ENCODE peak calls at places on chromosomes 16 and 17, in nine cellular contexts. S is GM23248, R is Karpas-422, G is GM23338, B is IMR-90, C is PC-3, E is HepG2, A is OCI-LY7, J is DND-41. M is an unnamed sample.

GRCh38 chr16:57444711-57445110 is 2.5 kb downstream of the CIAPIN1 start:
- DNase-seq in E (no peak), R (no peak), S (peak), B (peak), J (no peak), C (no peak), A (no peak), G (no peak), M (no peak)

GRCh38 chr16:23948949-23949392 is 113.2 kb downstream of the PRKCB start:
- DNase-seq in R (no peak), C (no peak), J (no peak), S (no peak), B (no peak), A (no peak), E (no peak), G (no peak), M (no peak)

GRCh38 chr17:82734987-82735866 is at the start of gene FN3K:
- DNase-seq in S (peak), R (no peak), G (peak), J (no peak), A (no peak), C (peak), B (peak), E (peak), M (no peak)

GRCh38 chr17:81722184-81723120 is 10.4 kb downstream of the SLC25A10 start:
- DNase-seq in B (no peak), J (no peak), G (no peak), S (peak), E (no peak), R (no peak), C (peak), A (no peak), M (no peak)

GRCh38 chr17:82931696-82932060 is 91.9 kb upstream of the ZNF750 start:
- DNase-seq in G (no peak), E (no peak), S (peak), A (no peak), C (peak), B (peak), R (no peak), J (no peak), M (no peak)

GRCh38 chr16:79691001-79691400 is 90.5 kb upstream of the MAF start:
- DNase-seq in E (no peak), G (no peak), B (no peak), J (no peak), S (no peak), C (no peak), A (no peak), R (no peak), M (no peak)

GRCh38 chr16:1990336-1991134 is 765 bp downstream of the SYNGR3 start:
- DNase-seq in R (peak), A (peak), B (no peak), S (no peak), E (peak), J (no peak), C (no peak), G (peak), M (no peak)

GRCh38 chr16:86690970-86691369 is 112.6 kb downstream of the FOXL1 start:
- DNase-seq in C (no peak), G (no peak), E (no peak), J (no peak), R (no peak), S (no peak), A (no peak), B (no peak), M (no peak)

GRCh38 chr17:1347681-1348318 is 52.2 kb downstream of the YWHAE start:
- DNase-seq in R (no peak), J (no peak), G (no peak), S (peak), A (no peak), E (no peak), C (no peak), B (peak), M (no peak)

GRCh38 chr17:73268582-73269328 is 7.1 kb upstream of the CPSF4L start:
- DNase-seq in S (no peak), B (no peak), R (no peak), E (no peak), G (no peak), A (no peak), J (no peak), C (no peak), M (no peak)

GRCh38 chr17:47981462-47981861 is 10.5 kb downstream of the CDK5RAP3 start:
- DNase-seq in R (no peak), C (no peak), J (peak), A (no peak), S (no peak), G (no peak), B (no peak), E (no peak), M (no peak)

GRCh38 chr17:6505425-6506142 is 50.8 kb downstream of the PITPNM3 start:
- DNase-seq in S (peak), E (no peak), A (no peak), J (no peak), G (no peak), C (peak), B (peak), R (no peak), M (no peak)

GRCh38 chr17:79991924-79992656 is 43.6 kb downstream of the TBC1D16 start:
- DNase-seq in G (peak), C (peak), R (no peak), E (peak), J (peak), A (no peak), S (peak), B (peak), M (no peak)

GRCh38 chr17:66290097-66290722 is 12.2 kb upstream of the PRKCA start:
- DNase-seq in J (no peak), G (peak), E (peak), R (peak), C (no peak), A (peak), S (no peak), B (no peak), M (no peak)

GRCh38 chr16:3856367-3857141 is 24.0 kb downstream of the CREBBP start:
- DNase-seq in E (no peak), G (peak), R (no peak), S (no peak), A (no peak), B (no peak), C (no peak), J (no peak), M (no peak)

GRCh38 chr17:8412089-8412488 is 14.5 kb upstream of the RNF222 start:
- DNase-seq in R (no peak), C (no peak), S (no peak), J (no peak), G (no peak), E (no peak), A (no peak), B (no peak), M (no peak)

GRCh38 chr16:48947371-48947713 is 334.3 kb downstream of the CBLN1 start:
- DNase-seq in J (no peak), A (no peak), B (no peak), S (no peak), G (no peak), E (no peak), C (no peak), R (no peak), M (no peak)

GRCh38 chr17:44219636-44220210 is at the start of gene UBTF:
- DNase-seq in R (peak), B (peak), J (peak), C (peak), G (peak), E (peak), S (peak), A (peak), M (no peak)

GRCh38 chr17:44217738-44218343 is 1.6 kb downstream of the UBTF start:
- DNase-seq in C (no peak), G (peak), J (no peak), B (no peak), A (no peak), S (no peak), E (no peak), R (peak), M (no peak)

GRCh38 chr17:44219126-44219635 is 294 bp downstream of the UBTF start:
- DNase-seq in E (peak), J (peak), A (peak), B (peak), R (peak), C (peak), G (peak), S (peak), M (no peak)

GRCh38 chr17:44216674-44217073 is 2.8 kb downstream of the UBTF start:
- DNase-seq in G (no peak), C (no peak), E (no peak), A (peak), S (no peak), B (no peak), J (no peak), R (no peak), M (no peak)

DNA sequence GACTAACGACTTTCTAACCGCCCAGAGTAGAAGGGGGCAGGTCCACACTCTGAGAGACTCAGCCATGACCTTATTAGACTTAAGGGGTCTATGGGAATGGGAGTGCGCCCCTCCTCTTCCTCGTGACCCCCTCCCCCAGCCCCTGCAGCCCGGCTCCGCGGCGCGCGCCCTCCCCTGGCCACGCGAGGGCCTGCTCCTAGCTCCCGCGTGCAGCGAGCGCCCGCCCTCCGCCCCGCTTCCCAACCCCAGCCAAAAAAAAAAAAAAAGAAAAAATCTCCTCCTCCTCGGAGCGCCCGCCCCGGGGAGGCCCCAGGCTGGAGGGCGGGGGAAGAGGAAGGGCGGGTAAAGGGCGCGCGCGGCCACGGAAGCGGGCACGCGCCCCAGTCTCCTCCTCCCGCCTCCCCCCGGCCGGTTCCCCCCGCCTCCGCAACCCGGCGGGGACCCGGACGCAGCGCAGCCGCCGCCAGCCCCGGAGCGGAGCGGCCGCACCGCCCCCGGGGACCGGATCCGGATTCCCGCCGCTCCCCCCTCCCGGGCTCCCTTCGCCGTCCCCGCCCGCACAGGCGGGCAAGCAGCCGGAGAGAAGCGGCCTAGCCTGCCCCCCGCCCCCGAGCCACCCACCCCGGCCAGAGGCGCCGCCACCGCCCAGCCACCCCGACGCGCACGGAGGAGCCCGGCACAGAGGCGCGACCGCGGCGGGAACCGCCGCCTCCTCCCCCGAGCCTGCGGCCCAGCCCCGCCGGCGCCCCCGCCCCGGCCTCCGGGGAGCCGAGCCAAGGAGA is 940 bp downstream of the UBTF start:
- DNase-seq in E (peak), J (peak), A (peak), S (peak), R (peak), B (peak), G (peak), C (peak), M (no peak)
- H2AFZ ChIP-seq in E (no peak), J (peak), A (no peak), S (no peak), R (no peak), B (peak), G (no peak), C (peak), M (peak)

GRCh38 chr16:674968-675883 is at the start of gene RHBDL1:
- DNase-seq in S (peak), G (peak), B (peak), C (no peak), R (no peak), E (peak), J (no peak), A (no peak), M (no peak)

GRCh38 chr16:674214-674881 is 1.1 kb upstream of the RHBDL1 start:
- DNase-seq in R (no peak), B (no peak), A (no peak), J (no peak), E (no peak), S (no peak), C (no peak), G (no peak), M (no peak)

GRCh38 chr16:676565-677297 is 1.3 kb downstream of the RHBDL1 start:
- DNase-seq in B (no peak), R (no peak), G (peak), S (no peak), E (no peak), C (no peak), J (no peak), A (no peak), M (peak)

GRCh38 chr16:677306-678190 is 2.1 kb downstream of the RHBDL1 start:
- DNase-seq in S (no peak), J (no peak), A (no peak), E (no peak), C (no peak), B (no peak), G (peak), R (no peak), M (no peak)

DNA sequence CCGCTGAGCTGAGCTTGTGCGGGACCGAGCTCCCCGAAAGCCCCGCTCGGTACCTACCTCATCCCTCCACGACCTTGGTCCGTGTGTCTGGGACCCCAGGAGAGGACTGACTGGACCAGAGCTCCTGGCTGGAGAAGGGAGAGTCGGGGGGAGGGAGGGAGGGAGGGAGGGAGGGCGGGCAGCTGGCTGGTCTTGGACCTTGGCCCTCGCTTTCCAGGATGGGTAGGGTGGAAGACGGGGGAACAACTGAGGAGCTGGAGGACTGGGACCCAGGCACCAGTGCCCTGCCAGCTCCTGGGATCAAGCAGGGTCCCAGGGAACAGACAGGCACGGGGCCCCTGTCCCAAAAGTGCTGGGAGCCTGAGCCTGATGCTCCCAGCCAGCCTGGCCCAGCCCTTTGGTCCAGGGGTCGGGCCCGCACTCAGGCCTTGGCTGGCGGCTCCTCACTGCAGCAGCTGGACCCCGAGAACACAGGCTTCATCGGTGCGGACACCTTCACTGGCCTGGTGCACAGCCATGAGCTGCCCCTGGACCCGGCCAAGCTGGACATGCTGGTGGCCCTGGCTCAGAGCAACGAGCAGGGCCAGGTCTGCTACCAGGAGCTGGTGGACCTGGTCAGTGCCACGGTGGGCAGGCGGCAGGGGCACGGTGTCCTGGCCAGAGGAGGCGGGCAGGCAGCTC is 553 bp downstream of the RHBDL1 start:
- DNase-seq in S (no peak), B (no peak), R (no peak), J (no peak), E (no peak), G (peak), A (no peak), C (no peak), M (no peak)
- H2AFZ ChIP-seq in S (no peak), B (peak), R (no peak), J (no peak), E (no peak), G (no peak), A (no peak), C (no peak), M (no peak)

DNA sequence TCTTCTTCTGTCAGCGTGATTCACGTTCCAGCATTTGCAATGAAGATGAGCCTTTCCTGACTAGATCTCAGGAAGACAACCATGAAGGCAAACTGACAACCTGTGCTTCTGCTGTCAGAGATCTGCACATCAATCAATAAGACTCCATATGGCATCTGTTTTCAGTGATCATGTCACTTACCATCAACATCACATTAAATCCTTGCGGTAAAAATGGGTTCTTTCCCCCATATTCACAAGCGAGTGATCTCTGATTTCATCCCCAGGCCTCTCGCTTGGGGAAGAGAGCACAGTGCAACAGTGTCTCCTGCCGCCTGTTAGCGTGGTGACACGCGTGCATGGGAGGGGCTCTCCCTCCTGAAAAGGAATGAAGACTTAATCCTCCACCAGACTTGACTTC is 11.1 kb downstream of the NACA2 start:
- DNase-seq in J (no peak), A (no peak), G (peak), E (peak), S (peak), C (no peak), R (no peak), B (peak), M (no peak)
- H2AFZ ChIP-seq in J (no peak), A (peak), G (peak), E (peak), S (no peak), C (peak), R (no peak), B (peak), M (no peak)

GRCh38 chr17:64097196-64097936 is 32.6 kb downstream of the ERN1 start:
- DNase-seq in C (peak), J (no peak), B (peak), A (no peak), E (no peak), S (peak), R (no peak), G (no peak), M (no peak)

GRCh38 chr17:64092952-64093451 is 36.9 kb downstream of the ERN1 start:
- DNase-seq in E (peak), J (no peak), B (no peak), S (no peak), A (no peak), R (no peak), C (no peak), G (no peak), M (no peak)

GRCh38 chr17:64095144-64095882 is 34.6 kb downstream of the ERN1 start:
- DNase-seq in B (no peak), G (peak), C (peak), S (no peak), A (no peak), R (no peak), E (no peak), J (no peak), M (peak)

GRCh38 chr17:64094412-64094811 is 35.5 kb downstream of the ERN1 start:
- DNase-seq in J (no peak), A (no peak), R (no peak), C (no peak), B (no peak), G (no peak), E (no peak), S (no peak), M (no peak)

DNA sequence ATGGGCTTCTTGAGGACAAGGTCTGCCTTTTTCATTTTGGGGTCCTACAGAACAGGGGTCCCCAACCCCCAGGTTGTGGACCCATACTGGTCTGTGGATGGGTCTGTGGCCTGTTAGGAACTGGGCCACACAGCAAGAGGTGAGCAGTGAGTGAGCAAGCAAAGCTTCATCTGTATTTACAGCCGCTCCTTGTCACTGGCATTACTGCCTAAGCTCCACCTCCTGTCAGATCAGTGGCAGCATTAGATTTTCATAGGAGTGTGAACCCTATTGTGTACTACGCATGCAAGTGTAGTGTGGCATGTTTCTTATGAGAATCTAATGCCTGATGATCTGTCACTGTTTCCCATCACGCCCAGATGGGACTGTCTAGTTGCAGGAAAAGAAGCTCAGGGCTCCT is 33.9 kb downstream of the ERN1 start:
- DNase-seq in C (no peak), J (no peak), B (no peak), G (no peak), E (no peak), R (no peak), A (no peak), S (no peak), M (no peak)
- H2AFZ ChIP-seq in C (no peak), J (no peak), B (no peak), G (no peak), E (no peak), R (no peak), A (no peak), S (no peak), M (no peak)

GRCh38 chr16:30064746-30065111 is 831 bp upstream of the ALDOA start:
- DNase-seq in E (no peak), C (no peak), G (no peak), B (no peak), R (no peak), S (no peak), A (no peak), J (no peak), M (no peak)

GRCh38 chr16:30065112-30065942 is at the start of gene ALDOA:
- DNase-seq in E (peak), C (peak), J (peak), B (peak), A (peak), R (peak), G (peak), S (peak), M (peak)

GRCh38 chr16:30061195-30061554 is 4.4 kb upstream of the ALDOA start:
- DNase-seq in C (no peak), B (no peak), A (no peak), J (no peak), S (no peak), E (no peak), G (no peak), R (no peak), M (no peak)

GRCh38 chr16:30063893-30064745 is 1.4 kb upstream of the ALDOA start:
- DNase-seq in E (peak), A (peak), J (peak), S (peak), C (peak), B (peak), R (peak), G (peak), M (no peak)

DNA sequence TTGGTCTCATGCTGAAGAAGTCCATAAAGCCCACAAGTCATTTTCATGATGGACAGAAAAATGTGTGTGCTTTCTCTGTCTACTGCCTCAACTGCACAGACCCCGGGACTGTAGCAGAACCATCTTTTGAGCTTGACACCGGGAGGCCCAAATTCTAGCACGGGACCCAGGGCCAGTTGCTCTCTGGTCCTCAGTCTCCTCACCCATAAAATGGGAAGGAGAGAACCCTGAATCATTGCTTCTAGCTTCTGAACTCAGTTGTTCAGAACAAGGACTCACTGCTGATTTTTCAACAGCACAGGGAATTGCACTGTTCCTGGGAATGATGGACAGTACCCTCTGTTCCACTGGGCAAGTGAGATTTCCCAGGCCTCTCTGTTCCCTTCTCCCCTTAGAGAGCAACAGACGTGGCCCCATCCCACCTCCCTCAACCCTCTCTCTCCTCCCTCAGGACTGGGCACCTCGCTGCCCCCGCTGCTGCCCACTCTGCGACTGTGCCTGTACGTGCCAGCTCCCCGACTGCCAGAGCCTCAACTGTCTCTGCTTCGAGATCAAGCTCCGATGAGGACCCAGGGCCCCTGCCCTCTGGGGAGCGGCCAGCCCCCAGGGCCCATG is 2.2 kb upstream of the ALDOA start:
- DNase-seq in J (no peak), A (no peak), R (no peak), S (no peak), G (no peak), C (no peak), B (no peak), E (no peak), M (no peak)
- H2AFZ ChIP-seq in J (peak), A (peak), R (no peak), S (peak), G (peak), C (no peak), B (peak), E (no peak), M (no peak)

M was measured in keratinocyte.